ENCODE peak calls at places on chromosome 13, in nine cellular contexts. Y is C1 segment of cervical spinal cord; L is activated CD8-positive, alpha-beta memory T cell treated with anti-CD3 and anti-CD28 coated beads for 1 hour; C is lower leg skin; R is stimulated activated CD8-positive, alpha-beta memory T cell treated with anti-CD3 and anti-CD28 coated beads, Interleukin-2, amount 100 ng/mL, for 1 hour; W is GM04503; N is astrocyte; T is ovary; X is EL. B is an unnamed sample.

GRCh38 chr13:53507741-53508140 is 479.1 kb downstream of the OLFM4 start:
- DNase-seq in C (no peak), T (no peak), Y (no peak), R (no peak), L (no peak), W (no peak), X (no peak), N (no peak), B (no peak)

GRCh38 chr13:22082030-22082429 is 411.2 kb downstream of the FGF9 start:
- DNase-seq in L (no peak), C (no peak), Y (no peak), N (no peak), R (no peak), T (no peak), X (no peak), W (no peak), B (no peak)

GRCh38 chr13:43356566-43356965 is 333.2 kb downstream of the DNAJC15 start:
- DNase-seq in X (no peak), C (no peak), W (no peak), Y (no peak), L (no peak), N (no peak), T (no peak), R (no peak), B (no peak)

GRCh38 chr13:51912511-51913225 is 50.9 kb downstream of the CCDC70 start:
- DNase-seq in Y (no peak), L (no peak), N (no peak), X (no peak), R (no peak), C (no peak), W (no peak), T (no peak), B (no peak)

GRCh38 chr13:90867336-90867683 is 480.2 kb upstream of the MIR17HG start:
- DNase-seq in Y (no peak), X (peak; percentile 66), C (peak; percentile 40), N (peak; percentile 45), W (peak; percentile 20), L (no peak), T (peak; percentile 31), R (no peak), B (peak; percentile 76)

GRCh38 chr13:31891472-31891871 is 140.1 kb upstream of the FRY start:
- DNase-seq in Y (no peak), N (no peak), C (no peak), R (no peak), T (no peak), L (no peak), W (no peak), X (no peak), B (no peak)

GRCh38 chr13:92487238-92487637 is 739.4 kb upstream of the GPC6 start:
- DNase-seq in L (no peak), W (no peak), X (no peak), C (no peak), Y (no peak), T (no peak), R (no peak), N (no peak), B (no peak)

GRCh38 chr13:49560270-49561063 is 24.9 kb downstream of the RCBTB1 start:
- DNase-seq in R (no peak), C (no peak), W (no peak), X (no peak), L (no peak), N (no peak), T (peak; percentile 44), Y (no peak), B (no peak)

GRCh38 chr13:21749410-21749809 is 78.5 kb downstream of the FGF9 start:
- DNase-seq in L (no peak), T (no peak), C (no peak), R (no peak), W (no peak), Y (no peak), X (peak; percentile 24), N (peak; percentile 54), B (no peak)

GRCh38 chr13:110330491-110331001 is 23.5 kb downstream of the COL4A2 start:
- DNase-seq in Y (no peak), X (peak; percentile 84), W (peak; percentile 64), C (no peak), N (peak; percentile 81), L (no peak), T (no peak), R (no peak), B (no peak)

GRCh38 chr13:43298799-43299198 is 275.4 kb downstream of the DNAJC15 start:
- DNase-seq in L (no peak), C (no peak), N (no peak), W (no peak), R (no peak), X (no peak), Y (no peak), T (no peak), B (no peak)

GRCh38 chr13:20441879-20442278 is 83.8 kb downstream of the CRYL1 start:
- DNase-seq in Y (no peak), L (no peak), W (no peak), T (no peak), C (no peak), R (no peak), X (no peak), N (peak; percentile 83), B (no peak)

GRCh38 chr13:50081106-50081898 is 66.1 kb downstream of the KCNRG start:
- DNase-seq in C (peak; percentile 45), N (no peak), W (no peak), T (peak; percentile 66), L (peak; percentile 20), Y (peak; percentile 69), R (no peak), X (no peak), B (no peak)

GRCh38 chr13:49927755-49928154 is 8.4 kb downstream of the SPRYD7 start:
- DNase-seq in L (no peak), R (no peak), T (no peak), W (peak; percentile 64), X (peak; percentile 44), C (no peak), N (peak; percentile 98), Y (no peak), B (no peak)

GRCh38 chr13:37495046-37495445 is 103.5 kb downstream of the POSTN start:
- DNase-seq in W (peak; percentile 78), N (peak; percentile 68), X (peak; percentile 75), R (no peak), C (no peak), T (no peak), Y (no peak), L (no peak), B (no peak)

GRCh38 chr13:30038884-30039283 is 188.5 kb upstream of the UBL3 start:
- DNase-seq in C (no peak), X (peak; percentile 42), W (peak; percentile 70), N (peak; percentile 52), L (no peak), Y (no peak), T (no peak), R (no peak), B (no peak)

GRCh38 chr13:47858678-47859050 is 142.4 kb downstream of the SUCLA2 start:
- DNase-seq in T (no peak), R (no peak), X (peak; percentile 66), Y (no peak), L (no peak), W (peak; percentile 36), N (peak; percentile 69), C (no peak), B (no peak)

GRCh38 chr13:98557934-98558630 is 18.8 kb downstream of the STK24 start:
- DNase-seq in Y (no peak), R (no peak), T (no peak), C (no peak), W (no peak), L (no peak), N (peak; percentile 65), X (peak; percentile 70), B (no peak)

GRCh38 chr13:47085346-47085745 is 188.5 kb upstream of the HTR2A start:
- DNase-seq in T (no peak), W (peak; percentile 49), C (no peak), R (no peak), N (peak; percentile 20), Y (no peak), X (peak; percentile 51), L (no peak), B (no peak)

GRCh38 chr13:45327253-45327954 is 13.6 kb downstream of the TPT1 start:
- DNase-seq in R (no peak), T (no peak), C (no peak), Y (no peak), X (no peak), L (no peak), N (no peak), W (no peak), B (no peak)

GRCh38 chr13:33263976-33264619 is 21.5 kb downstream of the STARD13 start:
- DNase-seq in L (no peak), Y (no peak), X (no peak), N (no peak), W (no peak), T (no peak), R (no peak), C (no peak), B (no peak)

GRCh38 chr13:78238911-78239310 is 320.3 kb upstream of the EDNRB start:
- DNase-seq in L (no peak), Y (no peak), X (no peak), R (no peak), W (no peak), T (no peak), C (no peak), N (peak; percentile 7), B (no peak)

GRCh38 chr13:50025446-50025845 is 10.2 kb downstream of the KCNRG start:
- DNase-seq in X (no peak), N (no peak), R (no peak), L (no peak), W (no peak), C (no peak), T (no peak), Y (no peak), B (no peak)

GRCh38 chr13:44142911-44143665 is 230.5 kb upstream of the SERP2 start:
- DNase-seq in W (no peak), T (no peak), Y (no peak), C (no peak), L (no peak), X (peak; percentile 68), R (no peak), N (peak; percentile 73), B (no peak)

GRCh38 chr13:99086869-99087129 is 108.9 kb upstream of the DOCK9 start:
- DNase-seq in R (no peak), C (no peak), L (peak; percentile 17), Y (peak; percentile 45), N (peak; percentile 18), T (peak; percentile 55), X (peak; percentile 45), W (no peak), B (no peak)

GRCh38 chr13:27406178-27406939 is 18.1 kb upstream of the GTF3A start:
- DNase-seq in T (no peak), Y (no peak), C (no peak), X (peak; percentile 44), L (no peak), R (no peak), W (no peak), N (peak; percentile 16), B (no peak)

GRCh38 chr13:25840931-25841330 is 210.9 kb downstream of the SHISA2 start:
- DNase-seq in Y (no peak), C (no peak), T (no peak), R (no peak), N (no peak), L (no peak), W (no peak), X (no peak), B (no peak)

GRCh38 chr13:98411617-98412310 is 165.1 kb downstream of the STK24 start:
- DNase-seq in X (no peak), W (no peak), C (peak; percentile 50), R (no peak), L (no peak), N (no peak), T (no peak), Y (no peak), B (no peak)

GRCh38 chr13:59343993-59344780 is 819.5 kb downstream of the DIAPH3 start:
- DNase-seq in Y (no peak), X (no peak), L (no peak), R (no peak), W (no peak), C (no peak), T (no peak), N (no peak), B (no peak)

GRCh38 chr13:59680429-59681024 is 483.2 kb downstream of the DIAPH3 start:
- DNase-seq in R (no peak), L (no peak), T (no peak), X (peak; percentile 33), Y (no peak), N (no peak), W (no peak), C (no peak), B (no peak)

GRCh38 chr13:34017231-34017630 is 199.3 kb downstream of the RFC3 start:
- DNase-seq in N (no peak), C (no peak), X (peak; percentile 51), T (no peak), R (no peak), Y (no peak), L (no peak), W (no peak), B (no peak)